ENCODE peak calls at places on chromosomes 13 and 19, in six cellular contexts. N is neural progenitor cell, Z is DND-41, M is cardiac muscle cell, F is heart left ventricle, U is transverse colon. H is an unnamed sample. For H3K4me1 and H3K9me3, the result is how much of the 10 kb centered on the place peaks cover.

GRCh38 chr19:29690842-29691241 is 24.2 kb downstream of the C19orf12 start:
- DNase-seq in U (no peak), F (no peak), Z (peak), N (peak), M (no peak), H (peak)

GRCh38 chr19:279656-280055 is 11.5 kb downstream of the PLPP2 start:
- DNase-seq in M (no peak), Z (no peak), F (no peak), N (no peak), U (no peak), H (no peak)

GRCh38 chr13:66532146-66532545 is 698.0 kb downstream of the PCDH9 start:
- DNase-seq in F (no peak), N (no peak), M (no peak), U (no peak), Z (no peak), H (no peak)

GRCh38 chr19:2372076-2372612 is 12.1 kb downstream of the TMPRSS9 start:
- DNase-seq in F (no peak), M (no peak), Z (no peak), U (no peak), N (no peak), H (no peak)

GRCh38 chr13:26941345-26942174 is 181.0 kb upstream of the GPR12 start:
- DNase-seq in Z (no peak), U (no peak), F (no peak), N (no peak), M (no peak), H (no peak)

GRCh38 chr13:110841846-110842245 is 73.0 kb downstream of the ANKRD10 start:
- DNase-seq in Z (no peak), N (no peak), M (no peak), U (no peak), F (no peak), H (no peak)

GRCh38 chr19:29873024-29873800 is 61.4 kb downstream of the CCNE1 start:
- DNase-seq in N (peak), F (peak), U (peak), Z (peak), M (peak), H (peak)

GRCh38 chr13:60538566-60538965 is 141.5 kb downstream of the TDRD3 start:
- DNase-seq in F (no peak), M (no peak), N (no peak), U (no peak), Z (no peak), H (no peak)

GRCh38 chr19:30667746-30668145 is 295.6 kb downstream of the ZNF536 start:
- DNase-seq in N (no peak), Z (no peak), F (no peak), M (no peak), U (no peak), H (no peak)

GRCh38 chr13:114124921-114125320 is 7.5 kb downstream of the RASA3 start:
- DNase-seq in F (no peak), Z (peak), N (no peak), U (no peak), M (no peak), H (no peak)

GRCh38 chr19:30225615-30226463 is 146.3 kb upstream of the ZNF536 start:
- DNase-seq in U (no peak), N (peak), F (no peak), Z (no peak), M (no peak), H (peak)

GRCh38 chr13:29750178-29750530 is 100.3 kb downstream of the UBL3 start:
- DNase-seq in M (no peak), N (no peak), Z (no peak), U (no peak), F (no peak), H (no peak)

GRCh38 chr19:48510421-48511268 is 990 bp downstream of the LMTK3 start:
- DNase-seq in U (peak), M (peak), F (peak), Z (peak), N (peak), H (peak)

GRCh38 chr13:34971473-34971872 is 29.4 kb downstream of the NBEA start:
- DNase-seq in U (no peak), F (no peak), N (no peak), Z (no peak), M (no peak), H (no peak)

GRCh38 chr13:40676007-40676406 is 9.6 kb upstream of the FOXO1 start:
- DNase-seq in U (no peak), N (no peak), F (no peak), M (no peak), Z (no peak), H (no peak)
- H3K4me1 ChIP-seq in U (under half), N (under half), F (under half), M (under half), Z (under half), H (under half)

DNA sequence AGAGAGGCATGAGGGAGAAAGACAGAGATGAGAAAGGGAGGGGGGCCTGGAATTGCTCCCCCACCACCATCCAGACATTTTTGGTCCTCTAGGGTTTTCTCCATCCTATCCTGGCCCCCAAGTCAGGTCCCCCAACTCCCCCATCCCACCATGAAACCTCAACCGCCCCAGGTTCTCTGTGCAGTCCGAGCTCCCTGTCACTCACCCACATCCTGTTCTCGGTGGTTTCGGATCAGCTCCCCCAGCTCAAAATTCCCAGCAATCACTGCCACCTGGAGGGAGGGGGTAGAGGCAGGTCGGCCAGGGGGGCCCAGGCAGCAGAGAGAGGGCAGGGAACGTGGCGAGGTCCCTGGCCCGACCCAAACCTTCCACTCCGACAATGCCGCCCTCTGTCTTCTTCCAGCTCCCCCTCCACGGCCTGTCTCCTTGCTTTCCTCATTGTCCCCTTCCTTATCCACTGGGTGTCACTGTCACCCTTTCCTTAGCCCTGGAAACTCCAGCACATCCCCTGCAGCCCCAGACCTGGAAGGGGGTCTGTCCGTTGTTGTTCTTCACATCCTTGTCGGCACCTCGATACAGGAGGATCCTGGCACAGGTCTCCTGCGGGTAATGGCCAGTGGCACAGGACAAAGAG is 15.6 kb downstream of the SHANK1 start:
- DNase-seq in U (no peak), F (no peak), Z (no peak), M (peak), N (peak), H (peak)
- TF ChIP-seq CTCF in U (no peak), F (no peak), Z (no peak), M (no peak), N (peak), H (peak)

GRCh38 chr19:36627057-36627456 is 21.9 kb downstream of the ZNF382 start:
- DNase-seq in N (no peak), Z (no peak), F (no peak), U (no peak), M (no peak), H (no peak)
- H3K9me3 ChIP-seq in N (half or more), Z (half or more), F (half or more), U (half or more), M (under half), H (under half)

DNA sequence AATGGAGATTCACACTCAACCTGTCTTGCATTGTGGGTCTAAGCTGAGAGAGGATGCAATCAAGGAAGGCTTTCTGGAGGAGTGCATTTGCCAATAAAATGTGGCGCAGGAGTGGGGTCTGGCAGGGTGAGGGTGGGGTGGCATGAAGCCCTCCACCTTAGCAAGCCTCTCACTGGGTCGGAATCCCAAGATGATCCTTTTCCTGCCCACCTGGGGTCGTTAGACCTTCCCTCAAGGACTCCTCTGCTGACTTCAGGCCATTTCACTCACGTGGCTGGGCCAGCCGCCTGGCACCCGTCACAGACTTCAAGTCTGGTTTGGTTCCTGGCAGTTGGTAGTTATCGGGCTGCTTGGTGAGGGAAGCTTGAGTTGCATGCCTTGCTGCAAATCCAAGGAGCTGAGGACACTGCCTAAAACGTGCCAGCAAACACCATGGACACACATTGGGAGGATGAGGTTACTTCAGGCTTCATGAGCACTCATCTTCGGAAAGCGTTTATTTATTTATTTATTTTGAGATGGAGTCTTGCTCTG is 2.5 kb downstream of the GPI start:
- DNase-seq in F (no peak), M (no peak), Z (no peak), N (no peak), U (no peak), H (no peak)
- H3K4me1 ChIP-seq in F (under half), M (under half), Z (under half), N (under half), U (under half), H (under half)

GRCh38 chr19:28324275-28325060 is 888.5 kb downstream of the UQCRFS1 start:
- DNase-seq in F (no peak), M (peak), N (peak), Z (no peak), U (no peak), H (no peak)
- TF ChIP-seq CTCF in F (no peak), M (peak), N (peak), Z (no peak), U (no peak), H (no peak)

H was measured in BE2C.